ENCODE peak calls at places on chromosomes 7 and 10, in four cellular contexts. G is T-cell, O is ureter, H is GM19239. V is an unnamed sample.

GRCh38 chr7:134317434-134317833 is 704 bp upstream of the SLC35B4 start:
- DNase-seq in G (no peak), O (no peak), H (no peak), V (no peak)

GRCh38 chr10:43296320-43296719 is 29.5 kb upstream of the RASGEF1A start:
- DNase-seq in G (no peak), H (no peak), O (no peak), V (no peak)

GRCh38 chr7:29099896-29100847 is 46.2 kb downstream of the CPVL start:
- DNase-seq in H (no peak), O (no peak), G (no peak), V (no peak)

GRCh38 chr7:34198089-34198686 is 292.8 kb downstream of the BMPER start:
- DNase-seq in H (no peak), O (no peak), G (no peak), V (no peak)

GRCh38 chr7:149753370-149754233 is 19.8 kb downstream of the ZNF467 start:
- DNase-seq in G (no peak), H (no peak), O (no peak), V (no peak)

GRCh38 chr10:31490858-31491504 is 172.0 kb downstream of the ZEB1 start:
- DNase-seq in H (no peak), G (no peak), O (no peak), V (no peak)

GRCh38 chr10:72009430-72010081 is 45.4 kb downstream of the CHST3 start:
- DNase-seq in H (no peak), O (peak), G (no peak), V (no peak)

GRCh38 chr7:1387261-1387660 is 72.0 kb downstream of the MICALL2 start:
- DNase-seq in O (no peak), G (no peak), H (no peak), V (no peak)

GRCh38 chr7:140707132-140707531 is 10.6 kb downstream of the NDUFB2 start:
- DNase-seq in H (no peak), G (no peak), O (no peak), V (no peak)

V was measured in naive thymus-derived CD8-positive, alpha-beta T cell.